ENCODE peak calls at places on chromosome 1, in eight cellular contexts. D, Z, J, C, W, Q, K and H are unnamed samples.

GRCh38 chr1:5513891-5514515 is 478.2 kb downstream of the NPHP4 start:
- DNase-seq in D (no peak), Z (peak; percentile 80), J (no peak), C (no peak), W (no peak), Q (no peak), K (no peak), H (peak; percentile 23)

GRCh38 chr1:1399870-1400575 is 888 bp upstream of the CCNL2 start:
- DNase-seq in D (peak; percentile 20), Z (peak; percentile 53), J (no peak), C (no peak), W (no peak), Q (no peak), K (peak; percentile 35), H (peak; percentile 59)

GRCh38 chr1:36583980-36584805 is 101.5 kb upstream of the CSF3R start:
- DNase-seq in D (no peak), Z (no peak), J (no peak), C (no peak), W (no peak), Q (no peak), K (no peak), H (no peak)

GRCh38 chr1:26537951-26538352 is 8.4 kb downstream of the RPS6KA1 start:
- DNase-seq in D (peak; percentile 9), Z (peak; percentile 61), J (no peak), C (no peak), W (no peak), Q (peak; percentile 54), K (no peak), H (peak; percentile 63)

GRCh38 chr1:33367488-33368405 is 46.8 kb upstream of the A3GALT2 start:
- DNase-seq in D (peak; percentile 77), Z (peak; percentile 88), J (peak; percentile 89), C (peak; percentile 52), W (peak; percentile 90), Q (peak; percentile 80), K (peak; percentile 79), H (peak; percentile 88)

GRCh38 chr1:201761871-201762270 is 67.1 kb upstream of the IPO9 start:
- DNase-seq in D (no peak), Z (no peak), J (no peak), C (no peak), W (no peak), Q (no peak), K (peak; percentile 37), H (no peak)

GRCh38 chr1:6414443-6414844 is 5.3 kb downstream of the HES2 start:
- DNase-seq in D (peak; percentile 41), Z (peak; percentile 88), J (peak; percentile 68), C (no peak), W (no peak), Q (peak; percentile 89), K (peak; percentile 70), H (peak; percentile 64)

GRCh38 chr1:6127587-6128163 is 52.4 kb downstream of the CHD5 start:
- DNase-seq in D (peak; percentile 41), Z (peak; percentile 79), J (peak; percentile 70), C (no peak), W (peak; percentile 77), Q (peak; percentile 97), K (peak; percentile 64), H (peak; percentile 88)

GRCh38 chr1:82775402-82776000 is 974.8 kb downstream of the ADGRL2 start:
- DNase-seq in D (peak; percentile 9), Z (peak; percentile 17), J (no peak), C (peak; percentile 26), W (no peak), Q (peak; percentile 6), K (peak; percentile 18), H (peak; percentile 20)

GRCh38 chr1:204477036-204477740 is 17.4 kb downstream of the PIK3C2B start:
- DNase-seq in D (no peak), Z (no peak), J (no peak), C (no peak), W (no peak), Q (no peak), K (peak; percentile 10), H (no peak)

GRCh38 chr1:153030895-153031294 is at the start of gene SPRR1B:
- DNase-seq in D (no peak), Z (no peak), J (no peak), C (no peak), W (no peak), Q (peak; percentile 68), K (no peak), H (no peak)